ENCODE peak calls at places on chromosome 13, in four cellular contexts. W is heart left ventricle; Y is testis; F is CD8-positive, alpha-beta T cell. S is an unnamed sample.
A peak's percentile ranks its signal among the peaks of the same experiment; 100 is the strongest.

GRCh38 chr13:27117158-27117557 is 54.5 kb downstream of the USP12 start:
- DNase-seq in W (no peak), Y (no peak), F (no peak), S (no peak)

GRCh38 chr13:104253063-104253680 is 1187.0 kb upstream of the SLC10A2 start:
- DNase-seq in W (no peak), Y (no peak), F (no peak), S (no peak)

GRCh38 chr13:82713681-82714405 is 1168.4 kb downstream of the SLITRK1 start:
- DNase-seq in W (no peak), Y (no peak), F (no peak), S (no peak)

GRCh38 chr13:33307820-33308219 is 22.3 kb upstream of the STARD13 start:
- DNase-seq in W (no peak), Y (no peak), F (no peak), S (peak; percentile 40)

GRCh38 chr13:49116873-49117272 is 103.3 kb upstream of the MLNR start:
- DNase-seq in W (no peak), Y (no peak), F (no peak), S (no peak)

GRCh38 chr13:25046274-25046984 is 49.5 kb upstream of the PABPC3 start:
- DNase-seq in W (no peak), Y (no peak), F (no peak), S (peak; percentile 51)

GRCh38 chr13:75550159-75550567 is 572 bp downstream of the UCHL3 start:
- DNase-seq in W (no peak), Y (peak; percentile 74), F (no peak), S (peak; percentile 43)

GRCh38 chr13:79684426-79684825 is 203.5 kb downstream of the NDFIP2 start:
- DNase-seq in W (no peak), Y (no peak), F (no peak), S (no peak)

GRCh38 chr13:90238433-90238832 is 1109.1 kb upstream of the MIR17HG start:
- DNase-seq in W (no peak), Y (no peak), F (no peak), S (peak; percentile 75)

GRCh38 chr13:46160474-46161066 is 21.4 kb downstream of the LCP1 start:
- DNase-seq in W (no peak), Y (no peak), F (no peak), S (peak; percentile 75)

GRCh38 chr13:104008075-104008474 is 941.9 kb upstream of the SLC10A2 start:
- DNase-seq in W (no peak), Y (no peak), F (no peak), S (no peak)

GRCh38 chr13:53941588-53942190 is 913.1 kb downstream of the OLFM4 start:
- DNase-seq in W (no peak), Y (no peak), F (no peak), S (no peak)

GRCh38 chr13:79895416-79895815 is 414.5 kb downstream of the NDFIP2 start:
- DNase-seq in W (no peak), Y (no peak), F (no peak), S (no peak)

GRCh38 chr13:112767506-112768471 is 78.0 kb downstream of the ATP11A start:
- DNase-seq in W (peak; percentile 73), Y (no peak), F (no peak), S (no peak)

GRCh38 chr13:24251525-24251924 is 57.9 kb upstream of the C1QTNF9 start:
- DNase-seq in W (no peak), Y (no peak), F (peak; percentile 68), S (no peak)

GRCh38 chr13:25114220-25114619 is 18.3 kb downstream of the PABPC3 start:
- DNase-seq in W (peak; percentile 72), Y (peak; percentile 80), F (peak; percentile 25), S (peak; percentile 82)

GRCh38 chr13:97716746-97717145 is 236.7 kb upstream of the IPO5 start:
- DNase-seq in W (no peak), Y (no peak), F (no peak), S (no peak)
- H3K36me3 ChIP-seq in W (no peaks in the 10 kb centered on the region), Y (no peaks in the 10 kb centered on the region), F (no peaks in the 10 kb centered on the region), S (no peaks in the 10 kb centered on the region)

GRCh38 chr13:98886587-98886986 is 91.3 kb downstream of the DOCK9 start:
- DNase-seq in W (no peak), Y (no peak), F (no peak), S (no peak)

GRCh38 chr13:98889419-98890079 is 88.3 kb downstream of the DOCK9 start:
- DNase-seq in W (no peak), Y (no peak), F (no peak), S (no peak)

GRCh38 chr13:98888890-98889279 is 89.0 kb downstream of the DOCK9 start:
- DNase-seq in W (no peak), Y (no peak), F (no peak), S (peak; percentile 14)

GRCh38 chr13:98890186-98890585 is 87.7 kb downstream of the DOCK9 start:
- DNase-seq in W (no peak), Y (no peak), F (no peak), S (no peak)

GRCh38 chr13:98888222-98888889 is 89.5 kb downstream of the DOCK9 start:
- DNase-seq in W (no peak), Y (no peak), F (no peak), S (no peak)
- H3K36me3 ChIP-seq in W (peaks cover 46% of the 10 kb centered on the region), Y (no peaks in the 10 kb centered on the region), F (peaks cover 51% of the 10 kb centered on the region), S (peaks cover 23% of the 10 kb centered on the region)

GRCh38 chr13:69755101-69755500 is 352.5 kb upstream of the ATXN8OS start:
- DNase-seq in W (no peak), Y (no peak), F (no peak), S (no peak)

GRCh38 chr13:69751259-69751658 is 356.4 kb upstream of the ATXN8OS start:
- DNase-seq in W (no peak), Y (no peak), F (no peak), S (no peak)
- H3K36me3 ChIP-seq in W (no peaks in the 10 kb centered on the region), Y (no peaks in the 10 kb centered on the region), F (no peaks in the 10 kb centered on the region), S (no peaks in the 10 kb centered on the region)

DNA sequence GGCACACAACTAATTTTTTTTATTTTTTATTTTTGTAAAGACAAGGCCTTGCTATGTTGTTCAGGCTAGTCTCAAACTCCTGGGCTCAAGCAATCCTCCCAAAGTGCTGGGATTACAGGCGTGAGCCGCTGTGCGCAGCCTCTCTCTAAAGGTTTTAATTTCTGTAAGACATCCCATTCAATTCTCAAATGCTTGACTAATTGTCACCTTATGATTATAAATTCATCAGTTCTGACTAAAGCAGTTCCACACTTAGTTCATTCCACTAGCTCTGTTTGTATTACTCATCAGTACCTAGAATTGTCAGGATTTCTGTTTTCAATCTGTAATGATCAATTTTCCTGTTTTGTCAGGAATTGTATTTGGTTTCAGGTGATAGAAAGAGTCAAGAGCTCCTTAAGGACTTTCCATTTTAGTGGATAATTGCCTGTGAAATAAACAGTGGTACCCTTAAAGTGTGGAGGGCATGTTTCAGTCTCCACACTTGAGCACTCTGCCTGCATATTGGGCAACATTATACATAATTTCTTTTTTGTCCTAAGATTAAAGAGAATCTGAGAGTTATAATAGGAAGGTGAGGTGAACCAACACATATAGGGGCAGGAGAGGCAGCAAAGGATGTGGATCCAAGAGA is 27.6 kb downstream of the GPALPP1 start:
- DNase-seq in W (no peak), Y (no peak), F (no peak), S (no peak)
- H3K36me3 ChIP-seq in W (peaks cover 53% of the 10 kb centered on the region), Y (no peaks in the 10 kb centered on the region), F (no peaks in the 10 kb centered on the region), S (peaks cover 39% of the 10 kb centered on the region)

DNA sequence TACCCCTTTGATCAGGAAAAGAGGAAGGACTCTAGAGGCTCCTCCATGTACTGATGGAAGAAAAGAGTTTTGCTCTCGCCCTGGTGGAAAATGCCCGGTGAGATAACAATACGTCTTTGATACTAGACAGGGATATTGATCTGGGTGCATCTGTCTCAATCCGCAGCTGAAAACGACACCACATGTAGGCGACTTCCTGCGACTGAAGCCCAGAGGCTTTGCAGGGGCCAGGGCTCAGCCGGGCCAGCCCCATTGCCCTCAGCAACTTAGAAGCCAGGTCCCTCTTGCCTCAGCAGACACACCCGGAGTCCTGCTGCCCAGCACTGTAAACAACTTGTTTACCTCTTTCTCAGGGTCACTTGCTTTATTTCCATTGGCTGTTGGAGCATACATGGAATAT is 409.4 kb downstream of the IRS2 start:
- DNase-seq in W (no peak), Y (no peak), F (no peak), S (no peak)
- H3K36me3 ChIP-seq in W (no peaks in the 10 kb centered on the region), Y (no peaks in the 10 kb centered on the region), F (no peaks in the 10 kb centered on the region), S (no peaks in the 10 kb centered on the region)

GRCh38 chr13:110699148-110700145 is 6.5 kb downstream of the CARS2 start:
- DNase-seq in W (no peak), Y (no peak), F (no peak), S (no peak)
- H3K36me3 ChIP-seq in W (peaks cover 61% of the 10 kb centered on the region), Y (no peaks in the 10 kb centered on the region), F (peaks cover 20% of the 10 kb centered on the region), S (peaks cover 14% of the 10 kb centered on the region)

DNA sequence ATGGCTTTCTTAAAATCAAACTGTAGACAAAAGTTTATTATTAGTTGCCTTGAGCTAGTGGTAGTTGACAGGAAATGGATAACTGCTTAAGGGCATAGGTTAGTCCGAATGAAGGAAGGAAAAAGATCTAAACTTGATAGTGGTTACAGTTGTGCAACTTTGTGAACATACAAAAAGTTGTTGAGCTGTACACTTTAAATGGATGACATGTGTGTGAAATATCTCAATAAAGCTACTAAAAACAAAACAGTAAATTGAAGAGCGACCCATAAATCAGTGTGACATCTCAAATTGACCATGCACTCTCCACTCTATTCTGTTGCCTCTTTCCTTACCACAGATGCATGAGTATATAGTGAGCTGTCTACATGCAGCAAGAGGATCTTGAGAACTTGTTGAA is 1757.8 kb downstream of the PCDH9 start:
- DNase-seq in W (no peak), Y (no peak), F (no peak), S (no peak)
- H3K36me3 ChIP-seq in W (no peaks in the 10 kb centered on the region), Y (no peaks in the 10 kb centered on the region), F (no peaks in the 10 kb centered on the region), S (no peaks in the 10 kb centered on the region)

S was measured in cardiac muscle cell.